ENCODE peak calls at places on chromosomes 6 and 20, in ten cellular contexts. K, C, V, E, X, F, A, G, Q and D are unnamed samples.

GRCh38 chr20:21033817-21034216 is 72.3 kb downstream of the LINC00237 start:
- DNase-seq in A (no peak), E (no peak), F (no peak), X (no peak), C (no peak), K (no peak), G (no peak), Q (no peak), V (no peak), D (no peak)

GRCh38 chr6:132969188-132969587 is 154.8 kb downstream of the RPS12 start:
- DNase-seq in X (no peak), C (no peak), Q (no peak), K (no peak), E (no peak), V (no peak), A (no peak), G (no peak), F (no peak), D (no peak)

GRCh38 chr6:68468244-68468884 is 166.7 kb upstream of the ADGRB3 start:
- DNase-seq in X (no peak), K (no peak), A (no peak), V (no peak), C (no peak), F (no peak), G (no peak), E (peak; percentile 1), Q (no peak), D (no peak)

GRCh38 chr6:169156108-169156821 is 97.4 kb downstream of the THBS2 start:
- DNase-seq in G (no peak), C (no peak), E (no peak), V (no peak), A (no peak), K (no peak), F (no peak), Q (no peak), X (no peak), D (no peak)

GRCh38 chr6:4403828-4404227 is 268.5 kb upstream of the ECI2 start:
- DNase-seq in A (no peak), X (no peak), E (no peak), C (no peak), Q (no peak), K (no peak), V (no peak), F (peak; percentile 44), G (no peak), D (no peak)

GRCh38 chr6:159390384-159390783 is 221.2 kb downstream of the FNDC1 start:
- DNase-seq in F (no peak), Q (no peak), V (no peak), X (no peak), A (no peak), C (no peak), K (no peak), G (no peak), E (no peak), D (no peak)

GRCh38 chr6:121520337-121521163 is 85.1 kb downstream of the GJA1 start:
- DNase-seq in X (no peak), E (peak; percentile 47), Q (no peak), V (no peak), G (no peak), A (no peak), F (peak; percentile 69), C (no peak), K (no peak), D (no peak)

GRCh38 chr6:73286752-73287151 is 23.8 kb upstream of the KHDC1 start:
- DNase-seq in F (no peak), A (no peak), K (no peak), E (no peak), X (no peak), V (no peak), C (no peak), Q (no peak), G (no peak), D (no peak)

GRCh38 chr6:26065952-26066380 is 21.3 kb upstream of the HFE start:
- DNase-seq in V (peak; percentile 67), C (peak; percentile 58), Q (no peak), F (peak; percentile 81), K (no peak), G (no peak), E (peak; percentile 94), A (peak; percentile 81), X (peak; percentile 79), D (peak; percentile 73)

GRCh38 chr6:130796313-130796905 is 30.8 kb upstream of the SMLR1 start:
- DNase-seq in E (no peak), X (no peak), C (no peak), K (no peak), G (no peak), V (peak; percentile 18), Q (no peak), A (no peak), F (peak; percentile 51), D (peak; percentile 30)

GRCh38 chr6:6005467-6006427 is 978 bp downstream of the NRN1 start:
- DNase-seq in C (no peak), E (no peak), X (no peak), A (no peak), G (no peak), F (peak; percentile 10), K (no peak), V (no peak), Q (no peak), D (no peak)

GRCh38 chr6:149983145-149983544 is 19.4 kb downstream of the ULBP1 start:
- DNase-seq in C (no peak), A (no peak), F (no peak), X (no peak), K (no peak), Q (no peak), E (no peak), V (no peak), G (no peak), D (no peak)